ENCODE peak calls at places on chromosomes 11 and 22, in eight cellular contexts. One of them, this sample, is unnamed. For H3K9me3, the result is how much of the 10 kb centered on the place peaks cover.

GRCh38 chr11:65355776-65356393 is 1.3 kb downstream of the TIGD3 start:
- DNase-seq in CD8-positive, alpha-beta memory T cell: no peak
- DNase-seq in heart left ventricle: peak
- DNase-seq in mucosa of descending colon: peak
- DNase-seq in psoas muscle: peak
- DNase-seq in CD8-positive, alpha-beta T cell: no peak
- DNase-seq in DND-41: no peak
- DNase-seq in OCI-LY7: no peak
- DNase-seq in this sample: no peak

GRCh38 chr11:111797145-111797581 is 31.0 kb upstream of the PPP2R1B start:
- DNase-seq in CD8-positive, alpha-beta memory T cell: no peak
- DNase-seq in heart left ventricle: no peak
- DNase-seq in mucosa of descending colon: no peak
- DNase-seq in psoas muscle: no peak
- DNase-seq in CD8-positive, alpha-beta T cell: no peak
- DNase-seq in DND-41: no peak
- DNase-seq in OCI-LY7: peak
- DNase-seq in this sample: peak

GRCh38 chr11:13495929-13496328 is at the start of gene PTH:
- DNase-seq in CD8-positive, alpha-beta memory T cell: no peak
- DNase-seq in heart left ventricle: no peak
- DNase-seq in mucosa of descending colon: no peak
- DNase-seq in psoas muscle: no peak
- DNase-seq in CD8-positive, alpha-beta T cell: no peak
- DNase-seq in DND-41: no peak
- DNase-seq in OCI-LY7: no peak
- DNase-seq in this sample: no peak

GRCh38 chr11:116882386-116882785 is 45.0 kb upstream of the APOA1 start:
- DNase-seq in CD8-positive, alpha-beta memory T cell: no peak
- DNase-seq in heart left ventricle: no peak
- DNase-seq in mucosa of descending colon: no peak
- DNase-seq in psoas muscle: no peak
- DNase-seq in CD8-positive, alpha-beta T cell: no peak
- DNase-seq in DND-41: no peak
- DNase-seq in OCI-LY7: no peak
- DNase-seq in this sample: no peak

GRCh38 chr22:46262449-46263207 is 515 bp downstream of the PKDREJ start:
- DNase-seq in CD8-positive, alpha-beta memory T cell: peak
- DNase-seq in heart left ventricle: peak
- DNase-seq in mucosa of descending colon: peak
- DNase-seq in psoas muscle: peak
- DNase-seq in CD8-positive, alpha-beta T cell: peak
- DNase-seq in DND-41: no peak
- DNase-seq in OCI-LY7: no peak
- DNase-seq in this sample: no peak

GRCh38 chr11:74179234-74180126 is 8.4 kb downstream of the PPME1 start:
- DNase-seq in CD8-positive, alpha-beta memory T cell: no peak
- DNase-seq in heart left ventricle: no peak
- DNase-seq in mucosa of descending colon: no peak
- DNase-seq in psoas muscle: no peak
- DNase-seq in CD8-positive, alpha-beta T cell: no peak
- DNase-seq in DND-41: no peak
- DNase-seq in OCI-LY7: no peak
- DNase-seq in this sample: no peak

GRCh38 chr22:28366856-28367255 is 312.8 kb downstream of the TTC28 start:
- DNase-seq in CD8-positive, alpha-beta memory T cell: no peak
- DNase-seq in heart left ventricle: no peak
- DNase-seq in mucosa of descending colon: no peak
- DNase-seq in psoas muscle: no peak
- DNase-seq in CD8-positive, alpha-beta T cell: no peak
- DNase-seq in DND-41: no peak
- DNase-seq in OCI-LY7: no peak
- DNase-seq in this sample: no peak

GRCh38 chr11:59981106-59981770 is 17.4 kb downstream of the OOSP4A start:
- DNase-seq in CD8-positive, alpha-beta memory T cell: no peak
- DNase-seq in heart left ventricle: no peak
- DNase-seq in mucosa of descending colon: no peak
- DNase-seq in psoas muscle: no peak
- DNase-seq in CD8-positive, alpha-beta T cell: no peak
- DNase-seq in DND-41: no peak
- DNase-seq in OCI-LY7: no peak
- DNase-seq in this sample: no peak

GRCh38 chr22:23289130-23289503 is 108.8 kb downstream of the BCR start:
- DNase-seq in CD8-positive, alpha-beta memory T cell: no peak
- DNase-seq in heart left ventricle: no peak
- DNase-seq in mucosa of descending colon: no peak
- DNase-seq in psoas muscle: no peak
- DNase-seq in CD8-positive, alpha-beta T cell: no peak
- DNase-seq in DND-41: no peak
- DNase-seq in OCI-LY7: no peak
- DNase-seq in this sample: no peak

GRCh38 chr11:47326198-47326597 is 26.3 kb downstream of the MYBPC3 start:
- DNase-seq in CD8-positive, alpha-beta memory T cell: no peak
- DNase-seq in heart left ventricle: no peak
- DNase-seq in mucosa of descending colon: no peak
- DNase-seq in psoas muscle: no peak
- DNase-seq in CD8-positive, alpha-beta T cell: no peak
- DNase-seq in DND-41: no peak
- DNase-seq in OCI-LY7: no peak
- DNase-seq in this sample: no peak

GRCh38 chr11:7577226-7577882 is 63.6 kb downstream of the PPFIBP2 start:
- DNase-seq in CD8-positive, alpha-beta memory T cell: no peak
- DNase-seq in heart left ventricle: peak
- DNase-seq in mucosa of descending colon: no peak
- DNase-seq in psoas muscle: peak
- DNase-seq in CD8-positive, alpha-beta T cell: no peak
- DNase-seq in DND-41: no peak
- DNase-seq in OCI-LY7: no peak
- DNase-seq in this sample: no peak

GRCh38 chr11:132103006-132103405 is 732.6 kb downstream of the NTM start:
- DNase-seq in CD8-positive, alpha-beta memory T cell: no peak
- DNase-seq in heart left ventricle: no peak
- DNase-seq in mucosa of descending colon: no peak
- DNase-seq in psoas muscle: no peak
- DNase-seq in CD8-positive, alpha-beta T cell: no peak
- DNase-seq in DND-41: no peak
- DNase-seq in OCI-LY7: no peak
- DNase-seq in this sample: no peak

GRCh38 chr11:43585877-43586608 is 94.5 kb upstream of the HSD17B12 start:
- DNase-seq in CD8-positive, alpha-beta memory T cell: no peak
- DNase-seq in heart left ventricle: no peak
- DNase-seq in mucosa of descending colon: no peak
- DNase-seq in psoas muscle: no peak
- DNase-seq in CD8-positive, alpha-beta T cell: no peak
- DNase-seq in DND-41: no peak
- DNase-seq in OCI-LY7: no peak
- DNase-seq in this sample: no peak

GRCh38 chr11:74397531-74398243 is 546 bp downstream of the PGM2L1 start:
- DNase-seq in CD8-positive, alpha-beta memory T cell: peak
- DNase-seq in heart left ventricle: peak
- DNase-seq in mucosa of descending colon: peak
- DNase-seq in psoas muscle: peak
- DNase-seq in CD8-positive, alpha-beta T cell: peak
- DNase-seq in DND-41: peak
- DNase-seq in OCI-LY7: peak
- DNase-seq in this sample: no peak

GRCh38 chr11:95652002-95652472 is 137.5 kb downstream of the FAM76B start:
- DNase-seq in CD8-positive, alpha-beta memory T cell: no peak
- DNase-seq in heart left ventricle: no peak
- DNase-seq in mucosa of descending colon: no peak
- DNase-seq in psoas muscle: no peak
- DNase-seq in CD8-positive, alpha-beta T cell: no peak
- DNase-seq in DND-41: no peak
- DNase-seq in OCI-LY7: no peak
- DNase-seq in this sample: no peak

GRCh38 chr11:118922745-118923627 is 2.7 kb downstream of the BCL9L start:
- DNase-seq in CD8-positive, alpha-beta memory T cell: no peak
- DNase-seq in heart left ventricle: no peak
- DNase-seq in mucosa of descending colon: peak
- DNase-seq in psoas muscle: no peak
- DNase-seq in CD8-positive, alpha-beta T cell: peak
- DNase-seq in DND-41: no peak
- DNase-seq in OCI-LY7: no peak
- DNase-seq in this sample: no peak
- H3K4me3 ChIP-seq in CD8-positive, alpha-beta memory T cell: peak
- H3K4me3 ChIP-seq in heart left ventricle: peak
- H3K4me3 ChIP-seq in mucosa of descending colon: no peak
- H3K4me3 ChIP-seq in psoas muscle: peak
- H3K4me3 ChIP-seq in CD8-positive, alpha-beta T cell: peak
- H3K4me3 ChIP-seq in DND-41: peak
- H3K4me3 ChIP-seq in OCI-LY7: peak
- H3K4me3 ChIP-seq in this sample: no peak

GRCh38 chr11:2649848-2650247 is 49.9 kb downstream of the KCNQ1OT1 start:
- DNase-seq in CD8-positive, alpha-beta memory T cell: no peak
- DNase-seq in heart left ventricle: no peak
- DNase-seq in mucosa of descending colon: no peak
- DNase-seq in psoas muscle: no peak
- DNase-seq in CD8-positive, alpha-beta T cell: no peak
- DNase-seq in DND-41: no peak
- DNase-seq in OCI-LY7: no peak
- DNase-seq in this sample: no peak

GRCh38 chr11:2647953-2648352 is 51.8 kb downstream of the KCNQ1OT1 start:
- DNase-seq in CD8-positive, alpha-beta memory T cell: no peak
- DNase-seq in heart left ventricle: no peak
- DNase-seq in mucosa of descending colon: no peak
- DNase-seq in psoas muscle: no peak
- DNase-seq in CD8-positive, alpha-beta T cell: no peak
- DNase-seq in DND-41: no peak
- DNase-seq in OCI-LY7: no peak
- DNase-seq in this sample: no peak

GRCh38 chr11:2650343-2650867 is 49.4 kb downstream of the KCNQ1OT1 start:
- DNase-seq in CD8-positive, alpha-beta memory T cell: no peak
- DNase-seq in heart left ventricle: no peak
- DNase-seq in mucosa of descending colon: no peak
- DNase-seq in psoas muscle: no peak
- DNase-seq in CD8-positive, alpha-beta T cell: no peak
- DNase-seq in DND-41: no peak
- DNase-seq in OCI-LY7: no peak
- DNase-seq in this sample: peak

GRCh38 chr11:2651054-2651617 is 48.7 kb downstream of the KCNQ1OT1 start:
- DNase-seq in CD8-positive, alpha-beta memory T cell: no peak
- DNase-seq in heart left ventricle: no peak
- DNase-seq in mucosa of descending colon: no peak
- DNase-seq in psoas muscle: no peak
- DNase-seq in CD8-positive, alpha-beta T cell: no peak
- DNase-seq in DND-41: no peak
- DNase-seq in OCI-LY7: no peak
- DNase-seq in this sample: no peak

GRCh38 chr11:2649400-2649799 is 50.4 kb downstream of the KCNQ1OT1 start:
- DNase-seq in CD8-positive, alpha-beta memory T cell: no peak
- DNase-seq in heart left ventricle: no peak
- DNase-seq in mucosa of descending colon: no peak
- DNase-seq in psoas muscle: no peak
- DNase-seq in CD8-positive, alpha-beta T cell: no peak
- DNase-seq in DND-41: no peak
- DNase-seq in OCI-LY7: no peak
- DNase-seq in this sample: no peak
- H3K9me3 ChIP-seq in CD8-positive, alpha-beta memory T cell: under half
- H3K9me3 ChIP-seq in heart left ventricle: under half
- H3K9me3 ChIP-seq in mucosa of descending colon: half or more
- H3K9me3 ChIP-seq in psoas muscle: half or more
- H3K9me3 ChIP-seq in CD8-positive, alpha-beta T cell: under half
- H3K9me3 ChIP-seq in DND-41: under half
- H3K9me3 ChIP-seq in OCI-LY7: under half
- H3K9me3 ChIP-seq in this sample: half or more

GRCh38 chr11:118915396-118915795 is 10.3 kb downstream of the BCL9L start:
- DNase-seq in CD8-positive, alpha-beta memory T cell: no peak
- DNase-seq in heart left ventricle: no peak
- DNase-seq in mucosa of descending colon: no peak
- DNase-seq in psoas muscle: no peak
- DNase-seq in CD8-positive, alpha-beta T cell: peak
- DNase-seq in DND-41: no peak
- DNase-seq in OCI-LY7: no peak
- DNase-seq in this sample: no peak

GRCh38 chr11:118915941-118916841 is 9.5 kb downstream of the BCL9L start:
- DNase-seq in CD8-positive, alpha-beta memory T cell: no peak
- DNase-seq in heart left ventricle: no peak
- DNase-seq in mucosa of descending colon: no peak
- DNase-seq in psoas muscle: peak
- DNase-seq in CD8-positive, alpha-beta T cell: no peak
- DNase-seq in DND-41: no peak
- DNase-seq in OCI-LY7: no peak
- DNase-seq in this sample: no peak

GRCh38 chr11:118917488-118918127 is 8.1 kb downstream of the BCL9L start:
- DNase-seq in CD8-positive, alpha-beta memory T cell: peak
- DNase-seq in heart left ventricle: peak
- DNase-seq in mucosa of descending colon: peak
- DNase-seq in psoas muscle: peak
- DNase-seq in CD8-positive, alpha-beta T cell: peak
- DNase-seq in DND-41: no peak
- DNase-seq in OCI-LY7: no peak
- DNase-seq in this sample: no peak

GRCh38 chr11:118918128-118918685 is 7.5 kb downstream of the BCL9L start:
- DNase-seq in CD8-positive, alpha-beta memory T cell: no peak
- DNase-seq in heart left ventricle: peak
- DNase-seq in mucosa of descending colon: peak
- DNase-seq in psoas muscle: peak
- DNase-seq in CD8-positive, alpha-beta T cell: peak
- DNase-seq in DND-41: no peak
- DNase-seq in OCI-LY7: no peak
- DNase-seq in this sample: no peak

DNA sequence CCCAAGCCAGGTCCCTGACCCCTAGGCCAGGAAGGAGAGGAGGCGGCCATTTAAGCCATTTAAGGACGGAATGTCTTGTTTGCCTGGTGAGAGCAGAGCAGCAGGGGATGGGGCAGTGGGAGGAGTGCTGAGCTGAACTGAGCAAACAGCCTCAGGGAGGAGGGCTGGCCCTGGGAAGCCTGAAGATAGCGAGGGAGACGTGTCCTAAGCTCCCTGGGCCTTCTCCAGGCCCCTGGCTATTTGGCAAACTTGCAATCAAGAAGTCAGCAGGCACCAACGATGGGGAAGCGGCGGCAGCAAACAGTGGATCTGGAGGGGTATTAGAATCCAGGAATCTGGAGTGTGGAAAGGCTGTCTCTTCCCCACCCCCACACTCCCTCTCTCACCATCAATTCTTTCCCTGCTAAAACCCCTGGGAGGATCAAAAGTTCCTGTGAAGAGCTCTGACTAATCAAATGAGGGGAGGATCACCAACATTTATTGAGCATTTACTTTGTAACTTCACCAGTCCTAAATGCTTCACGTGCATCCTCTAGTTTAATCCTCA is 8.8 kb downstream of the BCL9L start:
- DNase-seq in CD8-positive, alpha-beta memory T cell: no peak
- DNase-seq in heart left ventricle: peak
- DNase-seq in mucosa of descending colon: peak
- DNase-seq in psoas muscle: peak
- DNase-seq in CD8-positive, alpha-beta T cell: peak
- DNase-seq in DND-41: no peak
- DNase-seq in OCI-LY7: no peak
- DNase-seq in this sample: no peak
- H3K4me3 ChIP-seq in CD8-positive, alpha-beta memory T cell: peak
- H3K4me3 ChIP-seq in heart left ventricle: no peak
- H3K4me3 ChIP-seq in mucosa of descending colon: no peak
- H3K4me3 ChIP-seq in psoas muscle: peak
- H3K4me3 ChIP-seq in CD8-positive, alpha-beta T cell: peak
- H3K4me3 ChIP-seq in DND-41: no peak
- H3K4me3 ChIP-seq in OCI-LY7: no peak
- H3K4me3 ChIP-seq in this sample: no peak

GRCh38 chr22:49546811-49547585 is 280.7 kb downstream of the BRD1 start:
- DNase-seq in CD8-positive, alpha-beta memory T cell: no peak
- DNase-seq in heart left ventricle: no peak
- DNase-seq in mucosa of descending colon: no peak
- DNase-seq in psoas muscle: no peak
- DNase-seq in CD8-positive, alpha-beta T cell: no peak
- DNase-seq in DND-41: no peak
- DNase-seq in OCI-LY7: no peak
- DNase-seq in this sample: no peak
- H3K9me3 ChIP-seq in CD8-positive, alpha-beta memory T cell: under half
- H3K9me3 ChIP-seq in heart left ventricle: under half
- H3K9me3 ChIP-seq in mucosa of descending colon: under half
- H3K9me3 ChIP-seq in psoas muscle: under half
- H3K9me3 ChIP-seq in CD8-positive, alpha-beta T cell: under half
- H3K9me3 ChIP-seq in DND-41: under half
- H3K9me3 ChIP-seq in OCI-LY7: under half
- H3K9me3 ChIP-seq in this sample: under half